ENCODE peak calls at places on chromosomes 7 and 10, in four cellular contexts. J, Y, Q and P are unnamed samples.

GRCh38 chr7:30135551-30136271 is 925 bp downstream of the MTURN start:
- DNase-seq in Q (peak), Y (peak), J (peak), P (no peak)

GRCh38 chr10:80599424-80599847 is 61.7 kb downstream of the SH2D4B start:
- DNase-seq in Y (peak), Q (no peak), J (no peak), P (no peak)

GRCh38 chr10:44792119-44792783 is 118.9 kb upstream of the TMEM72 start:
- DNase-seq in Y (no peak), Q (no peak), J (no peak), P (no peak)

GRCh38 chr10:23081156-23081833 is 14.1 kb upstream of the MSRB2 start:
- DNase-seq in J (no peak), Y (peak), Q (peak), P (no peak)

GRCh38 chr10:116796469-116796868 is 52.8 kb upstream of the ENO4 start:
- DNase-seq in J (no peak), Y (no peak), Q (no peak), P (no peak)

GRCh38 chr7:16026253-16027020 is 340.0 kb upstream of the MEOX2 start:
- DNase-seq in Q (no peak), Y (no peak), J (no peak), P (no peak)

GRCh38 chr7:105849122-105849855 is 27.1 kb downstream of the ATXN7L1 start:
- DNase-seq in Q (no peak), J (peak), Y (no peak), P (peak)

GRCh38 chr7:38863609-38864291 is 45.2 kb downstream of the VPS41 start:
- DNase-seq in Y (peak), Q (peak), J (no peak), P (peak)

GRCh38 chr10:21243748-21244257 is 281.7 kb downstream of the SKIDA1 start:
- DNase-seq in Y (no peak), Q (no peak), J (no peak), P (no peak)

GRCh38 chr7:114431198-114431597 is 16.6 kb downstream of the FOXP2 start:
- DNase-seq in J (no peak), Q (no peak), Y (no peak), P (no peak)

GRCh38 chr7:2863461-2864066 is 19.5 kb upstream of the GNA12 start:
- DNase-seq in Y (peak), J (peak), Q (no peak), P (peak)

GRCh38 chr7:39133088-39133487 is 155.4 kb downstream of the POU6F2 start:
- DNase-seq in Q (no peak), Y (no peak), J (no peak), P (no peak)

GRCh38 chr7:86904949-86905834 is 154.3 kb downstream of the ELAPOR2 start:
- DNase-seq in Y (peak), J (no peak), Q (no peak), P (no peak)

GRCh38 chr7:151061241-151062110 is 2.1 kb downstream of the SLC4A2 start:
- DNase-seq in Q (no peak), Y (no peak), J (no peak), P (no peak)

GRCh38 chr7:42198296-42198695 is 38.7 kb downstream of the GLI3 start:
- DNase-seq in J (no peak), Q (peak), Y (no peak), P (peak)

GRCh38 chr7:133794490-133794889 is 332.6 kb upstream of the LRGUK start:
- DNase-seq in Q (no peak), J (no peak), Y (no peak), P (no peak)

GRCh38 chr7:150406565-150407421 is 27.7 kb downstream of the ZNF775 start:
- DNase-seq in Y (peak), J (peak), Q (peak), P (no peak)

GRCh38 chr10:15744217-15744865 is 24.6 kb upstream of the ITGA8 start:
- DNase-seq in Y (peak), Q (no peak), J (no peak), P (no peak)

GRCh38 chr10:27225642-27226257 is 14.8 kb downstream of the ACBD5 start:
- DNase-seq in J (no peak), Q (no peak), Y (no peak), P (no peak)

GRCh38 chr7:40583653-40584424 is 449.0 kb downstream of the SUGCT start:
- DNase-seq in Q (no peak), J (no peak), Y (no peak), P (no peak)

GRCh38 chr7:139777304-139777890 is 401 bp downstream of the HIPK2 start:
- DNase-seq in Y (peak), Q (peak), J (peak), P (no peak)

GRCh38 chr7:65927489-65928448 is 54.2 kb downstream of the GUSB start:
- DNase-seq in Q (no peak), Y (no peak), J (no peak), P (no peak)

GRCh38 chr7:110760341-110760740 is 330.6 kb upstream of the LRRN3 start:
- DNase-seq in J (no peak), Q (no peak), Y (no peak), P (no peak)

GRCh38 chr10:18321371-18321770 is 181.1 kb downstream of the CACNB2 start:
- DNase-seq in Q (no peak), J (no peak), Y (no peak), P (no peak)

GRCh38 chr7:125136755-125137547 is 207.3 kb upstream of the POT1 start:
- DNase-seq in J (no peak), Q (no peak), Y (no peak), P (peak)

GRCh38 chr10:21011433-21012018 is 114.4 kb upstream of the NEBL start:
- DNase-seq in Y (no peak), Q (no peak), J (no peak), P (no peak)

GRCh38 chr7:121138262-121138933 is 149.9 kb downstream of the CPED1 start:
- DNase-seq in Q (peak), Y (peak), J (no peak), P (peak)

GRCh38 chr10:32960022-32960421 is 2.0 kb upstream of the ITGB1 start:
- DNase-seq in Y (no peak), Q (no peak), J (no peak), P (no peak)

GRCh38 chr10:23399701-23400144 is 39.2 kb upstream of the OTUD1 start:
- DNase-seq in Y (peak), Q (no peak), J (no peak), P (no peak)

GRCh38 chr10:19031763-19032162 is 16.8 kb upstream of the MALRD1 start:
- DNase-seq in J (no peak), Q (no peak), Y (no peak), P (no peak)

GRCh38 chr7:2604608-2605174 is 27.1 kb upstream of the TTYH3 start:
- DNase-seq in Y (no peak), J (no peak), Q (no peak), P (no peak)

GRCh38 chr10:103442031-103442461 is 10.1 kb downstream of the CALHM2 start:
- DNase-seq in Q (no peak), Y (no peak), J (no peak), P (no peak)

GRCh38 chr10:93150990-93151547 is 77.4 kb downstream of the CYP26A1 start:
- DNase-seq in J (no peak), Y (no peak), Q (no peak), P (no peak)

GRCh38 chr10:99966306-99966705 is 43.4 kb downstream of the DNMBP start:
- DNase-seq in Y (no peak), J (no peak), Q (no peak), P (peak)

GRCh38 chr7:2698581-2699288 is 10.7 kb downstream of the AMZ1 start:
- DNase-seq in Q (no peak), Y (no peak), J (peak), P (no peak)

GRCh38 chr7:40584667-40585433 is 450.0 kb downstream of the SUGCT start:
- DNase-seq in Q (no peak), Y (no peak), J (no peak), P (no peak)

GRCh38 chr10:13770760-13771493 is 184.2 kb downstream of the PRPF18 start:
- DNase-seq in Y (no peak), Q (no peak), J (no peak), P (no peak)

GRCh38 chr10:103231047-103231551 is 14.6 kb upstream of the RPEL1 start:
- DNase-seq in J (no peak), Q (peak), Y (peak), P (no peak)

GRCh38 chr10:113126506-113127192 is 176.6 kb downstream of the TCF7L2 start:
- DNase-seq in J (peak), Q (peak), Y (peak), P (no peak)

GRCh38 chr7:98418636-98419315 is 17.9 kb upstream of the BAIAP2L1 start:
- DNase-seq in Q (no peak), J (no peak), Y (peak), P (peak)

GRCh38 chr7:98414205-98414900 is 13.5 kb upstream of the BAIAP2L1 start:
- DNase-seq in J (no peak), Y (no peak), Q (no peak), P (no peak)

GRCh38 chr7:98420966-98421612 is 20.2 kb upstream of the BAIAP2L1 start:
- DNase-seq in J (peak), Y (peak), Q (peak), P (no peak)

GRCh38 chr7:98423043-98423442 is 22.2 kb upstream of the BAIAP2L1 start:
- DNase-seq in J (no peak), Q (no peak), Y (no peak), P (no peak)

GRCh38 chr7:98418271-98418635 is 17.4 kb upstream of the BAIAP2L1 start:
- DNase-seq in Q (no peak), J (no peak), Y (no peak), P (no peak)
- H3K27ac ChIP-seq in Q (no peak), J (no peak), Y (peak), P (peak)

GRCh38 chr7:96306385-96307125 is 15.3 kb downstream of the SLC25A13 start:
- DNase-seq in Q (no peak), J (no peak), Y (no peak), P (no peak)

GRCh38 chr7:96303105-96303685 is 18.7 kb downstream of the SLC25A13 start:
- DNase-seq in Y (peak), J (no peak), Q (peak), P (peak)

GRCh38 chr7:96305915-96306314 is 16.0 kb downstream of the SLC25A13 start:
- DNase-seq in Y (no peak), J (no peak), Q (no peak), P (no peak)

GRCh38 chr7:96304573-96304972 is 17.3 kb downstream of the SLC25A13 start:
- DNase-seq in J (no peak), Y (no peak), Q (no peak), P (peak)

GRCh38 chr7:96303686-96304443 is 18.0 kb downstream of the SLC25A13 start:
- DNase-seq in J (no peak), Q (peak), Y (no peak), P (peak)
- H3K27ac ChIP-seq in J (no peak), Q (peak), Y (peak), P (peak)

DNA sequence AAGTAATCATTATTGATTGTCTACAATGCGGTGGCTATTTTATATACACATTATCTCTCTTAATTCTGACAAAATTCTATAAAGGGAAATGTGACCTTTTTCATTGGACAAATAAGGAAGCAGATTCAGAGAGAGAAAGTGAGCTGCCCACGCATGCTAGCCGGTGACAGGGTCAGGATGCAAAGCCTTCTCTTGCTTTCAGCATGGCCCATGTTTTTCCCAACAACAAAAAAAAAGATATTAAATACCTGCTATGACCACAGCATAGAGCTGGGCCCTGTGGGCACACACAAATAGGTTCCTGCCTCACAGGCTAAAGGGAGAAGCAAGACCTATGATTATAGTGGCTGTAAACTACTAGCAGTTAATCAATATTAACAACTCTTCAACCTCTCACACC is 66.7 kb downstream of the PPP1R3C start:
- DNase-seq in Y (no peak), J (no peak), Q (no peak), P (no peak)
- H3K27ac ChIP-seq in Y (no peak), J (no peak), Q (no peak), P (no peak)

GRCh38 chr10:125084191-125085186 is 75.9 kb downstream of the CTBP2 start:
- DNase-seq in Q (no peak), J (no peak), Y (peak), P (peak)
- H3K27ac ChIP-seq in Q (peak), J (no peak), Y (peak), P (peak)

DNA sequence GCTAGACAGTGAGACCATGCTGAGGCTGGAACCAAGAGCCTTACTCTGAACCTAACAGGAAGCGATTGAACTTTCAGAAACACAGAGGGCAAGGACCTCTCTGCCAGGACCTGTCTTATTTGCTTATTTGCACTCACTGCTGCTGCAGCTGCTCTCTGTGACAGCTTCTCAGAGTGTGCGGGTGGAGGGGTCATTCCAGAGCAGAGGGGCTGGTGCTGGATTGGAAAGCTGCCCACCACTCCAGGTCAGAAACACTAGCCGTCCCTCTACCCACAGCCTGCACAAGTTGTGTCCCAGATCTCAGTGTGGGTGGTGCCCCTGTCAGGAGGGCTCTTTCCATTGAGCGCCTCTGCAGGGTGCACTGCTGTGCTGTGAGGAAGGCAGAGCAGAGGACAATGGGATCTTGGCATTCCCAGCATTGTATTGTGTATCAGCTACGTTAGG is 126.2 kb downstream of the CCNY start:
- DNase-seq in J (no peak), Y (peak), Q (no peak), P (no peak)
- H3K27ac ChIP-seq in J (no peak), Y (no peak), Q (no peak), P (no peak)

GRCh38 chr10:4051011-4051407 is 266.0 kb upstream of the KLF6 start:
- DNase-seq in Q (no peak), J (no peak), Y (peak), P (no peak)
- H3K27ac ChIP-seq in Q (peak), J (no peak), Y (peak), P (no peak)